ENCODE peak calls at places on chromosome 11, in seven cellular contexts. One of them, this sample, is unnamed.

GRCh38 chr11:16787035-16787744 is 48.7 kb downstream of the C11orf58 start:
- DNase-seq in GM12865: no peak
- DNase-seq in IMR-90: peak; percentile 23
- DNase-seq in bronchial epithelial cell: peak; percentile 73
- DNase-seq in AG04449: no peak
- DNase-seq in heart right ventricle: no peak
- DNase-seq in vagina: no peak
- DNase-seq in this sample: no peak

GRCh38 chr11:131668867-131669780 is 298.7 kb downstream of the NTM start:
- DNase-seq in GM12865: peak; percentile 56
- DNase-seq in IMR-90: peak; percentile 16
- DNase-seq in bronchial epithelial cell: peak; percentile 14
- DNase-seq in AG04449: no peak
- DNase-seq in heart right ventricle: no peak
- DNase-seq in vagina: no peak
- DNase-seq in this sample: peak; percentile 71

GRCh38 chr11:12640926-12641849 is 33.0 kb upstream of the TEAD1 start:
- DNase-seq in GM12865: no peak
- DNase-seq in IMR-90: no peak
- DNase-seq in bronchial epithelial cell: no peak
- DNase-seq in AG04449: no peak
- DNase-seq in heart right ventricle: no peak
- DNase-seq in vagina: no peak
- DNase-seq in this sample: no peak

GRCh38 chr11:85783758-85784157 is 27.2 kb downstream of the SYTL2 start:
- DNase-seq in GM12865: no peak
- DNase-seq in IMR-90: no peak
- DNase-seq in bronchial epithelial cell: no peak
- DNase-seq in AG04449: no peak
- DNase-seq in heart right ventricle: no peak
- DNase-seq in vagina: no peak
- DNase-seq in this sample: no peak

GRCh38 chr11:70867661-70868060 is 384.7 kb downstream of the SHANK2 start:
- DNase-seq in GM12865: no peak
- DNase-seq in IMR-90: no peak
- DNase-seq in bronchial epithelial cell: no peak
- DNase-seq in AG04449: no peak
- DNase-seq in heart right ventricle: no peak
- DNase-seq in vagina: no peak
- DNase-seq in this sample: no peak

GRCh38 chr11:10109836-10110235 is 184.2 kb downstream of the SBF2 start:
- DNase-seq in GM12865: no peak
- DNase-seq in IMR-90: peak; percentile 83
- DNase-seq in bronchial epithelial cell: no peak
- DNase-seq in AG04449: no peak
- DNase-seq in heart right ventricle: no peak
- DNase-seq in vagina: no peak
- DNase-seq in this sample: no peak

GRCh38 chr11:17927643-17928343 is 85.1 kb downstream of the SERGEF start:
- DNase-seq in GM12865: no peak
- DNase-seq in IMR-90: peak; percentile 85
- DNase-seq in bronchial epithelial cell: no peak
- DNase-seq in AG04449: peak; percentile 41
- DNase-seq in heart right ventricle: no peak
- DNase-seq in vagina: no peak
- DNase-seq in this sample: no peak

GRCh38 chr11:17164361-17165246 is 43.2 kb downstream of the PIK3C2A start:
- DNase-seq in GM12865: peak; percentile 25
- DNase-seq in IMR-90: peak; percentile 15
- DNase-seq in bronchial epithelial cell: peak; percentile 18
- DNase-seq in AG04449: no peak
- DNase-seq in heart right ventricle: peak; percentile 15
- DNase-seq in vagina: no peak
- DNase-seq in this sample: no peak

GRCh38 chr11:1636291-1636950 is 6.8 kb downstream of the KRTAP5-5 start:
- DNase-seq in GM12865: no peak
- DNase-seq in IMR-90: no peak
- DNase-seq in bronchial epithelial cell: no peak
- DNase-seq in AG04449: no peak
- DNase-seq in heart right ventricle: no peak
- DNase-seq in vagina: no peak
- DNase-seq in this sample: no peak

GRCh38 chr11:78417888-78418583 is 416 bp upstream of the GAB2 start:
- DNase-seq in GM12865: peak; percentile 87
- DNase-seq in IMR-90: peak; percentile 69
- DNase-seq in bronchial epithelial cell: peak; percentile 18
- DNase-seq in AG04449: no peak
- DNase-seq in heart right ventricle: peak; percentile 83
- DNase-seq in vagina: no peak
- DNase-seq in this sample: no peak

GRCh38 chr11:78961186-78961782 is 386.6 kb upstream of the NARS2 start:
- DNase-seq in GM12865: peak; percentile 9
- DNase-seq in IMR-90: peak; percentile 46
- DNase-seq in bronchial epithelial cell: peak; percentile 85
- DNase-seq in AG04449: no peak
- DNase-seq in heart right ventricle: peak; percentile 17
- DNase-seq in vagina: no peak
- DNase-seq in this sample: no peak

GRCh38 chr11:45919276-45919675 is 1.6 kb upstream of the PEX16 start:
- DNase-seq in GM12865: no peak
- DNase-seq in IMR-90: no peak
- DNase-seq in bronchial epithelial cell: no peak
- DNase-seq in AG04449: no peak
- DNase-seq in heart right ventricle: no peak
- DNase-seq in vagina: no peak
- DNase-seq in this sample: no peak

GRCh38 chr11:36441610-36442208 is 68.4 kb downstream of the TRAF6 start:
- DNase-seq in GM12865: peak; percentile 53
- DNase-seq in IMR-90: no peak
- DNase-seq in bronchial epithelial cell: no peak
- DNase-seq in AG04449: no peak
- DNase-seq in heart right ventricle: no peak
- DNase-seq in vagina: no peak
- DNase-seq in this sample: no peak

GRCh38 chr11:65862941-65863888 is 3.0 kb downstream of the MUS81 start:
- DNase-seq in GM12865: peak; percentile 2
- DNase-seq in IMR-90: no peak
- DNase-seq in bronchial epithelial cell: no peak
- DNase-seq in AG04449: no peak
- DNase-seq in heart right ventricle: peak; percentile 5
- DNase-seq in vagina: no peak
- DNase-seq in this sample: no peak

GRCh38 chr11:65861533-65862183 is 1.4 kb downstream of the MUS81 start:
- DNase-seq in GM12865: peak; percentile 6
- DNase-seq in IMR-90: no peak
- DNase-seq in bronchial epithelial cell: no peak
- DNase-seq in AG04449: no peak
- DNase-seq in heart right ventricle: peak; percentile 4
- DNase-seq in vagina: no peak
- DNase-seq in this sample: no peak

GRCh38 chr11:65860278-65861164 is at the start of gene MUS81:
- DNase-seq in GM12865: peak; percentile 99
- DNase-seq in IMR-90: peak; percentile 97
- DNase-seq in bronchial epithelial cell: peak; percentile 95
- DNase-seq in AG04449: peak; percentile 88
- DNase-seq in heart right ventricle: peak; percentile 99
- DNase-seq in vagina: peak; percentile 99
- DNase-seq in this sample: peak; percentile 97

GRCh38 chr11:65861165-65861505 is 902 bp downstream of the MUS81 start:
- DNase-seq in GM12865: no peak
- DNase-seq in IMR-90: no peak
- DNase-seq in bronchial epithelial cell: no peak
- DNase-seq in AG04449: no peak
- DNase-seq in heart right ventricle: peak; percentile 17
- DNase-seq in vagina: no peak
- DNase-seq in this sample: no peak

GRCh38 chr11:65862191-65862735 is 2.0 kb downstream of the MUS81 start:
- DNase-seq in GM12865: peak; percentile 1
- DNase-seq in IMR-90: no peak
- DNase-seq in bronchial epithelial cell: no peak
- DNase-seq in AG04449: no peak
- DNase-seq in heart right ventricle: peak; percentile 5
- DNase-seq in vagina: no peak
- DNase-seq in this sample: no peak
- H3K4me3 ChIP-seq in GM12865: no peak overlapping the region
- H3K4me3 ChIP-seq in IMR-90: no peak overlapping the region
- H3K4me3 ChIP-seq in bronchial epithelial cell: no peak overlapping the region
- H3K4me3 ChIP-seq in AG04449: peak overlapping the region; percentile 95
- H3K4me3 ChIP-seq in heart right ventricle: no peak overlapping the region
- H3K4me3 ChIP-seq in vagina: no peak overlapping the region
- H3K4me3 ChIP-seq in this sample: no peak overlapping the region

DNA sequence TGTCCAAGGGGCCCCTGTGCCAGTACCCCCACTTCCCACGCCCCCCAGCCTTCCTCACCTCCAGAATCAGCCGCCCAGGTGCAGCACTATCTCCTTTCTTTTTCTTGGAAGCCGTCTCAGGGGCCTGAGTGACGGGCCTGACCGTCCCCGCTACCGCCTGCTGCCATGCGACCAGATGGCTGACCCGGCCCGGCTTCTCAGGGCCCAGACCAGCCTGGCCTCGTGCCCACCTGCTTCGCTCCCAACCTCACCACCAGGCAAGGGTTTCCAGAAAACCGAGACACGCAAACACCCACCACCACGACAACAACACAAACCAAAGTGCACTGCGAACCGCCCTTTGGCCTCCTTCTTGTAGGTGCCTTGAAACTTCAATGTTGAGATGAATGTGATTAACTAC is 39.1 kb downstream of the MACROD1 start:
- DNase-seq in GM12865: no peak
- DNase-seq in IMR-90: no peak
- DNase-seq in bronchial epithelial cell: no peak
- DNase-seq in AG04449: no peak
- DNase-seq in heart right ventricle: no peak
- DNase-seq in vagina: no peak
- DNase-seq in this sample: no peak
- H3K4me3 ChIP-seq in GM12865: no peak overlapping the region
- H3K4me3 ChIP-seq in IMR-90: no peak overlapping the region
- H3K4me3 ChIP-seq in bronchial epithelial cell: no peak overlapping the region
- H3K4me3 ChIP-seq in AG04449: no peak overlapping the region
- H3K4me3 ChIP-seq in heart right ventricle: no peak overlapping the region
- H3K4me3 ChIP-seq in vagina: no peak overlapping the region
- H3K4me3 ChIP-seq in this sample: no peak overlapping the region

GRCh38 chr11:93329936-93330445 is 551 bp upstream of the DEUP1 start:
- DNase-seq in GM12865: no peak
- DNase-seq in IMR-90: no peak
- DNase-seq in bronchial epithelial cell: peak; percentile 8
- DNase-seq in AG04449: no peak
- DNase-seq in heart right ventricle: no peak
- DNase-seq in vagina: no peak
- DNase-seq in this sample: no peak
- H3K4me3 ChIP-seq in GM12865: no peak overlapping the region
- H3K4me3 ChIP-seq in IMR-90: no peak overlapping the region
- H3K4me3 ChIP-seq in bronchial epithelial cell: peak overlapping the region; percentile 31
- H3K4me3 ChIP-seq in AG04449: peak overlapping the region; percentile 25
- H3K4me3 ChIP-seq in heart right ventricle: no peak overlapping the region
- H3K4me3 ChIP-seq in vagina: peak overlapping the region; percentile 27
- H3K4me3 ChIP-seq in this sample: no peak overlapping the region

DNA sequence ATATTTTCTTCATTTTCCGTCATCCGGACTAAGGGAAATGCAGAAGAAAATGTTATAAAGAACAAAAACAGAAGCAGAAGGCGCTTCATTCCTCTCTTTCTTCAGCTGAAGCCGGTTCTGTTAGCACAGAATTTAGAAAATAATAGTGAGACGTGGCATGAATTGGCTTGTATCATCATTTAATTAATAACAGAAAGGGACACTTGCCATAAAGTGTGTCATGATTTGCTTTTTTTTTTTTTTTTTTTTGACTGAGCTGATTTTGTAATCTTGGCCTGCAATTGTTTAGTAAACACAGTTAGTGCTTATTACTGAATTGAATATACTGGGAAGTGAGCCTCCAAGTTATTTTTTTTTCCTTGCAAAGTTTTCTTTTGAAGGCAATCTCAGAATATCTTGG is at the start of gene MMP27:
- DNase-seq in GM12865: no peak
- DNase-seq in IMR-90: no peak
- DNase-seq in bronchial epithelial cell: no peak
- DNase-seq in AG04449: no peak
- DNase-seq in heart right ventricle: no peak
- DNase-seq in vagina: no peak
- DNase-seq in this sample: no peak
- H3K4me3 ChIP-seq in GM12865: no peak within 1 kb of the TSS
- H3K4me3 ChIP-seq in IMR-90: no peak within 1 kb of the TSS
- H3K4me3 ChIP-seq in bronchial epithelial cell: no peak within 1 kb of the TSS
- H3K4me3 ChIP-seq in AG04449: no peak within 1 kb of the TSS
- H3K4me3 ChIP-seq in heart right ventricle: no peak within 1 kb of the TSS
- H3K4me3 ChIP-seq in vagina: peak within 1 kb of the TSS; percentile 5
- H3K4me3 ChIP-seq in this sample: no peak within 1 kb of the TSS

GRCh38 chr11:76798656-76799055 is 15.5 kb downstream of the TSKU start:
- DNase-seq in GM12865: no peak
- DNase-seq in IMR-90: no peak
- DNase-seq in bronchial epithelial cell: no peak
- DNase-seq in AG04449: no peak
- DNase-seq in heart right ventricle: no peak
- DNase-seq in vagina: peak; percentile 93
- DNase-seq in this sample: no peak
- H3K4me3 ChIP-seq in GM12865: no peak overlapping the region
- H3K4me3 ChIP-seq in IMR-90: no peak overlapping the region
- H3K4me3 ChIP-seq in bronchial epithelial cell: no peak overlapping the region
- H3K4me3 ChIP-seq in AG04449: no peak overlapping the region
- H3K4me3 ChIP-seq in heart right ventricle: no peak overlapping the region
- H3K4me3 ChIP-seq in vagina: peak overlapping the region; percentile 27
- H3K4me3 ChIP-seq in this sample: no peak overlapping the region

GRCh38 chr11:117986981-117987495 is 844 bp downstream of the IL10RA start:
- DNase-seq in GM12865: peak; percentile 95
- DNase-seq in IMR-90: no peak
- DNase-seq in bronchial epithelial cell: peak; percentile 20
- DNase-seq in AG04449: no peak
- DNase-seq in heart right ventricle: no peak
- DNase-seq in vagina: no peak
- DNase-seq in this sample: peak; percentile 86
- H3K4me3 ChIP-seq in GM12865: peak overlapping the region; percentile 90
- H3K4me3 ChIP-seq in IMR-90: no peak overlapping the region
- H3K4me3 ChIP-seq in bronchial epithelial cell: no peak overlapping the region
- H3K4me3 ChIP-seq in AG04449: no peak overlapping the region
- H3K4me3 ChIP-seq in heart right ventricle: no peak overlapping the region
- H3K4me3 ChIP-seq in vagina: peak overlapping the region; percentile 46
- H3K4me3 ChIP-seq in this sample: peak overlapping the region; percentile 55

This sample was measured in Jurkat, Clone E6-1.